ENCODE peak calls at places on chromosomes 3 and 15, in ten cellular contexts. One of them, this sample, is unnamed.
A peak's percentile ranks its signal among the peaks of the same experiment; 100 is the strongest.

GRCh38 chr3:44292947-44293346 is 45.6 kb upstream of the TCAIM start:
- DNase-seq in LNCaP clone FGC: peak; percentile 84
- DNase-seq in lung: no peak
- DNase-seq in brain microvascular endothelial cell: no peak
- DNase-seq in fibroblast of the aortic adventitia: no peak
- DNase-seq in spleen: no peak
- DNase-seq in bronchial epithelial cell: no peak
- DNase-seq in astrocyte of the cerebellum: no peak
- DNase-seq in MM.1S: no peak
- DNase-seq in epithelial cell of esophagus: no peak
- DNase-seq in this sample: no peak

GRCh38 chr3:132284756-132285619 is 32.2 kb upstream of the ACP3 start:
- DNase-seq in LNCaP clone FGC: no peak
- DNase-seq in lung: no peak
- DNase-seq in brain microvascular endothelial cell: no peak
- DNase-seq in fibroblast of the aortic adventitia: no peak
- DNase-seq in spleen: no peak
- DNase-seq in bronchial epithelial cell: no peak
- DNase-seq in astrocyte of the cerebellum: no peak
- DNase-seq in MM.1S: no peak
- DNase-seq in epithelial cell of esophagus: no peak
- DNase-seq in this sample: no peak

GRCh38 chr3:9862391-9863235 is 17.4 kb downstream of the CIDEC start:
- DNase-seq in LNCaP clone FGC: no peak
- DNase-seq in lung: peak; percentile 47
- DNase-seq in brain microvascular endothelial cell: no peak
- DNase-seq in fibroblast of the aortic adventitia: no peak
- DNase-seq in spleen: peak; percentile 84
- DNase-seq in bronchial epithelial cell: no peak
- DNase-seq in astrocyte of the cerebellum: no peak
- DNase-seq in MM.1S: no peak
- DNase-seq in epithelial cell of esophagus: no peak
- DNase-seq in this sample: peak; percentile 28

GRCh38 chr15:27725733-27726132 is 373.4 kb downstream of the OCA2 start:
- DNase-seq in LNCaP clone FGC: peak; percentile 6
- DNase-seq in lung: no peak
- DNase-seq in brain microvascular endothelial cell: no peak
- DNase-seq in fibroblast of the aortic adventitia: no peak
- DNase-seq in spleen: no peak
- DNase-seq in bronchial epithelial cell: no peak
- DNase-seq in astrocyte of the cerebellum: no peak
- DNase-seq in MM.1S: no peak
- DNase-seq in epithelial cell of esophagus: no peak
- DNase-seq in this sample: no peak

GRCh38 chr3:21839181-21839580 is 88.2 kb upstream of the ZNF385D start:
- DNase-seq in LNCaP clone FGC: no peak
- DNase-seq in lung: no peak
- DNase-seq in brain microvascular endothelial cell: no peak
- DNase-seq in fibroblast of the aortic adventitia: no peak
- DNase-seq in spleen: no peak
- DNase-seq in bronchial epithelial cell: no peak
- DNase-seq in astrocyte of the cerebellum: peak; percentile 12
- DNase-seq in MM.1S: no peak
- DNase-seq in epithelial cell of esophagus: no peak
- DNase-seq in this sample: peak; percentile 75

GRCh38 chr15:29337156-29337959 is 67.7 kb upstream of the NSMCE3 start:
- DNase-seq in LNCaP clone FGC: peak; percentile 89
- DNase-seq in lung: no peak
- DNase-seq in brain microvascular endothelial cell: no peak
- DNase-seq in fibroblast of the aortic adventitia: peak; percentile 63
- DNase-seq in spleen: no peak
- DNase-seq in bronchial epithelial cell: peak; percentile 10
- DNase-seq in astrocyte of the cerebellum: peak; percentile 61
- DNase-seq in MM.1S: no peak
- DNase-seq in epithelial cell of esophagus: no peak
- DNase-seq in this sample: peak; percentile 46

GRCh38 chr15:88255496-88256171 is 905 bp downstream of the NTRK3 start:
- DNase-seq in LNCaP clone FGC: no peak
- DNase-seq in lung: no peak
- DNase-seq in brain microvascular endothelial cell: peak; percentile 1
- DNase-seq in fibroblast of the aortic adventitia: peak; percentile 65
- DNase-seq in spleen: no peak
- DNase-seq in bronchial epithelial cell: no peak
- DNase-seq in astrocyte of the cerebellum: no peak
- DNase-seq in MM.1S: peak; percentile 50
- DNase-seq in epithelial cell of esophagus: peak; percentile 53
- DNase-seq in this sample: peak; percentile 43

GRCh38 chr15:95843241-95843851 is 487.2 kb upstream of the NR2F2 start:
- DNase-seq in LNCaP clone FGC: no peak
- DNase-seq in lung: no peak
- DNase-seq in brain microvascular endothelial cell: peak; percentile 68
- DNase-seq in fibroblast of the aortic adventitia: peak; percentile 61
- DNase-seq in spleen: no peak
- DNase-seq in bronchial epithelial cell: no peak
- DNase-seq in astrocyte of the cerebellum: peak; percentile 96
- DNase-seq in MM.1S: peak; percentile 40
- DNase-seq in epithelial cell of esophagus: no peak
- DNase-seq in this sample: peak; percentile 61

GRCh38 chr3:172311217-172311616 is 137.0 kb downstream of the GHSR start:
- DNase-seq in LNCaP clone FGC: no peak
- DNase-seq in lung: no peak
- DNase-seq in brain microvascular endothelial cell: no peak
- DNase-seq in fibroblast of the aortic adventitia: no peak
- DNase-seq in spleen: no peak
- DNase-seq in bronchial epithelial cell: no peak
- DNase-seq in astrocyte of the cerebellum: no peak
- DNase-seq in MM.1S: no peak
- DNase-seq in epithelial cell of esophagus: no peak
- DNase-seq in this sample: no peak

GRCh38 chr3:172309741-172310140 is 138.5 kb downstream of the GHSR start:
- DNase-seq in LNCaP clone FGC: no peak
- DNase-seq in lung: no peak
- DNase-seq in brain microvascular endothelial cell: no peak
- DNase-seq in fibroblast of the aortic adventitia: no peak
- DNase-seq in spleen: no peak
- DNase-seq in bronchial epithelial cell: no peak
- DNase-seq in astrocyte of the cerebellum: no peak
- DNase-seq in MM.1S: no peak
- DNase-seq in epithelial cell of esophagus: no peak
- DNase-seq in this sample: no peak

GRCh38 chr3:172309059-172309458 is 139.2 kb downstream of the GHSR start:
- DNase-seq in LNCaP clone FGC: no peak
- DNase-seq in lung: no peak
- DNase-seq in brain microvascular endothelial cell: no peak
- DNase-seq in fibroblast of the aortic adventitia: no peak
- DNase-seq in spleen: no peak
- DNase-seq in bronchial epithelial cell: no peak
- DNase-seq in astrocyte of the cerebellum: no peak
- DNase-seq in MM.1S: no peak
- DNase-seq in epithelial cell of esophagus: no peak
- DNase-seq in this sample: no peak

GRCh38 chr3:172312006-172312405 is 136.2 kb downstream of the GHSR start:
- DNase-seq in LNCaP clone FGC: no peak
- DNase-seq in lung: no peak
- DNase-seq in brain microvascular endothelial cell: no peak
- DNase-seq in fibroblast of the aortic adventitia: peak; percentile 33
- DNase-seq in spleen: no peak
- DNase-seq in bronchial epithelial cell: no peak
- DNase-seq in astrocyte of the cerebellum: no peak
- DNase-seq in MM.1S: no peak
- DNase-seq in epithelial cell of esophagus: no peak
- DNase-seq in this sample: peak; percentile 93

DNA sequence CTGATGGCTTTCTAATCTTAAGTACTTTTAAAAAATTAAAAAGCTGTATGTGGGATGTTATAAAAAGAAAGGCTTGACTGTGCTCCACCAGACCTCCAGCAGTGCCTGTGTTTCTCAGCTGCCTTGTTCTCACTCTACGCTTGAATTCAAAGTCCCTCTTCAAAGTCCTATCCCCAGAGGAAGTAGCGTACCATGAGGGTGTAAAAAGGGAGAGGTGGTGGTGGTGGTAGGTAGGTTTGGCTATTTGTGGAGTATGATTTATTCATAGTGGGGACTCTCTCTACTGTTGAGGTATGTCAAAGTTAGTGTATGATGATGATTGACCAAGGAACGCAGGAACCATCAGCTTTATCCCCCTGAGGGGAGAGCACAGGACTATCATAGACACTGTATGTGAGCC is 137.9 kb downstream of the GHSR start:
- DNase-seq in LNCaP clone FGC: no peak
- DNase-seq in lung: no peak
- DNase-seq in brain microvascular endothelial cell: no peak
- DNase-seq in fibroblast of the aortic adventitia: no peak
- DNase-seq in spleen: no peak
- DNase-seq in bronchial epithelial cell: no peak
- DNase-seq in astrocyte of the cerebellum: no peak
- DNase-seq in MM.1S: no peak
- DNase-seq in epithelial cell of esophagus: no peak
- DNase-seq in this sample: no peak
- TF ChIP-seq CTCF in LNCaP clone FGC: no peak
- TF ChIP-seq CTCF in lung: no peak
- TF ChIP-seq CTCF in brain microvascular endothelial cell: no peak
- TF ChIP-seq CTCF in fibroblast of the aortic adventitia: no peak
- TF ChIP-seq CTCF in spleen: no peak
- TF ChIP-seq CTCF in bronchial epithelial cell: no peak
- TF ChIP-seq CTCF in astrocyte of the cerebellum: no peak
- TF ChIP-seq CTCF in MM.1S: no peak
- TF ChIP-seq CTCF in epithelial cell of esophagus: no peak
- TF ChIP-seq CTCF in this sample: no peak

GRCh38 chr3:185930393-185931107 is 7.3 kb downstream of the TRA2B start:
- DNase-seq in LNCaP clone FGC: no peak
- DNase-seq in lung: no peak
- DNase-seq in brain microvascular endothelial cell: peak; percentile 31
- DNase-seq in fibroblast of the aortic adventitia: no peak
- DNase-seq in spleen: no peak
- DNase-seq in bronchial epithelial cell: no peak
- DNase-seq in astrocyte of the cerebellum: no peak
- DNase-seq in MM.1S: no peak
- DNase-seq in epithelial cell of esophagus: no peak
- DNase-seq in this sample: peak; percentile 28
- H3K4me3 ChIP-seq in LNCaP clone FGC: no peak overlapping the region
- H3K4me3 ChIP-seq in lung: no peak overlapping the region
- H3K4me3 ChIP-seq in brain microvascular endothelial cell: peak overlapping the region; percentile 21
- H3K4me3 ChIP-seq in fibroblast of the aortic adventitia: no peak overlapping the region
- H3K4me3 ChIP-seq in spleen: peak overlapping the region; percentile 80
- H3K4me3 ChIP-seq in bronchial epithelial cell: no peak overlapping the region
- H3K4me3 ChIP-seq in astrocyte of the cerebellum: no peak overlapping the region
- H3K4me3 ChIP-seq in MM.1S: peak overlapping the region; percentile 3
- H3K4me3 ChIP-seq in epithelial cell of esophagus: no peak overlapping the region
- H3K4me3 ChIP-seq in this sample: no peak overlapping the region

DNA sequence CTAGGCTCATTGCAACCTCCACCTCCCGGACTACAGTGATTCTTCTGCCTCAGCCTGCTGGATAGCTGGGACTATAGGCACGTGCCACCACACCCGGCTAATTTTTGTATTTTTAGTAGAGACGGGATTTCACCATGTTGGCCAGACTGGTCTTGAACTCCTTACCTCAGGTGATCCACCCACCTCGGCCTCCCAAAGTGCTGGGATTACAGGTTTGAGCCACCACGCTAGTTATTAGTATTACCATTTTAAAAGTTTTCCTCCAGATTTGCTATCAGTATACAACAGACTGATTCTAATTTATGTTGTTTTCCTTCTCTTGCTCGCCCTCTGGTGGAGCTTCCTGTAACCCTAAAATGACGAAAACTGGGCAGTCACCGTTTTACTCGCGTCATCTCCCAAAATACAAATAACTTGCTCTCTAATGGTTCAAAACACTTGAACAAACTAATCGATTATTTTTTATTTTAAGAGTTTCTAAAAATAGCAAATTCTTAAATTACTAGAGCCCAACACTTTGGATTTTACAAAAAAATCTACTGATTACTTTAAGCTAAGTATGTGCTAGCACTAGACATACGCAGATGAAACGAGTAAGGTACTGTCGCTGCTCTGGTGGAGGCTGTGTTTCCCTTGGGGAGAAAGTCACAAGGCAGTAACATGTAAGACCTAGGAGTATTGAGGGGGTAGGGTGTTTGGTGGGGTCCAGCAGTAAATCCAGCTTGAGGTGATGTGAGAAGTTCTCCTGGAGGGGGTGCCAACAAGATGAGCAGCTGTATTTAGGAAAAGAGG is 203.3 kb downstream of the MBNL1 start:
- DNase-seq in LNCaP clone FGC: peak; percentile 21
- DNase-seq in lung: peak; percentile 46
- DNase-seq in brain microvascular endothelial cell: peak; percentile 61
- DNase-seq in fibroblast of the aortic adventitia: peak; percentile 79
- DNase-seq in spleen: no peak
- DNase-seq in bronchial epithelial cell: peak; percentile 50
- DNase-seq in astrocyte of the cerebellum: peak; percentile 34
- DNase-seq in MM.1S: peak; percentile 32
- DNase-seq in epithelial cell of esophagus: peak; percentile 60
- DNase-seq in this sample: peak; percentile 59
- TF ChIP-seq CTCF in LNCaP clone FGC: peak; percentile 81
- TF ChIP-seq CTCF in lung: peak; percentile 61
- TF ChIP-seq CTCF in brain microvascular endothelial cell: peak; percentile 78
- TF ChIP-seq CTCF in fibroblast of the aortic adventitia: peak; percentile 75
- TF ChIP-seq CTCF in spleen: peak; percentile 54
- TF ChIP-seq CTCF in bronchial epithelial cell: peak; percentile 50
- TF ChIP-seq CTCF in astrocyte of the cerebellum: peak; percentile 62
- TF ChIP-seq CTCF in MM.1S: peak; percentile 51
- TF ChIP-seq CTCF in epithelial cell of esophagus: peak; percentile 70
- TF ChIP-seq CTCF in this sample: peak; percentile 77

GRCh38 chr3:159764211-159765024 is 224.2 kb upstream of the IL12A start:
- DNase-seq in LNCaP clone FGC: no peak
- DNase-seq in lung: no peak
- DNase-seq in brain microvascular endothelial cell: peak; percentile 70
- DNase-seq in fibroblast of the aortic adventitia: peak; percentile 75
- DNase-seq in spleen: peak; percentile 77
- DNase-seq in bronchial epithelial cell: peak; percentile 64
- DNase-seq in astrocyte of the cerebellum: no peak
- DNase-seq in MM.1S: no peak
- DNase-seq in epithelial cell of esophagus: peak; percentile 75
- DNase-seq in this sample: peak; percentile 86

GRCh38 chr3:159765025-159765859 is 223.4 kb upstream of the IL12A start:
- DNase-seq in LNCaP clone FGC: no peak
- DNase-seq in lung: peak; percentile 71
- DNase-seq in brain microvascular endothelial cell: peak; percentile 99
- DNase-seq in fibroblast of the aortic adventitia: peak; percentile 98
- DNase-seq in spleen: no peak
- DNase-seq in bronchial epithelial cell: peak; percentile 98
- DNase-seq in astrocyte of the cerebellum: peak; percentile 96
- DNase-seq in MM.1S: no peak
- DNase-seq in epithelial cell of esophagus: peak; percentile 98
- DNase-seq in this sample: peak; percentile 99

GRCh38 chr3:159763466-159764210 is 225.0 kb upstream of the IL12A start:
- DNase-seq in LNCaP clone FGC: no peak
- DNase-seq in lung: peak; percentile 75
- DNase-seq in brain microvascular endothelial cell: peak; percentile 91
- DNase-seq in fibroblast of the aortic adventitia: peak; percentile 78
- DNase-seq in spleen: peak; percentile 83
- DNase-seq in bronchial epithelial cell: peak; percentile 67
- DNase-seq in astrocyte of the cerebellum: no peak
- DNase-seq in MM.1S: peak; percentile 83
- DNase-seq in epithelial cell of esophagus: peak; percentile 86
- DNase-seq in this sample: peak; percentile 83

GRCh38 chr3:159766563-159767185 is 222.0 kb upstream of the IL12A start:
- DNase-seq in LNCaP clone FGC: no peak
- DNase-seq in lung: no peak
- DNase-seq in brain microvascular endothelial cell: peak; percentile 55
- DNase-seq in fibroblast of the aortic adventitia: peak; percentile 54
- DNase-seq in spleen: no peak
- DNase-seq in bronchial epithelial cell: peak; percentile 46
- DNase-seq in astrocyte of the cerebellum: no peak
- DNase-seq in MM.1S: peak; percentile 26
- DNase-seq in epithelial cell of esophagus: peak; percentile 57
- DNase-seq in this sample: peak; percentile 60

GRCh38 chr3:159765860-159766294 is 222.8 kb upstream of the IL12A start:
- DNase-seq in LNCaP clone FGC: no peak
- DNase-seq in lung: no peak
- DNase-seq in brain microvascular endothelial cell: no peak
- DNase-seq in fibroblast of the aortic adventitia: no peak
- DNase-seq in spleen: no peak
- DNase-seq in bronchial epithelial cell: peak; percentile 94
- DNase-seq in astrocyte of the cerebellum: no peak
- DNase-seq in MM.1S: no peak
- DNase-seq in epithelial cell of esophagus: peak; percentile 91
- DNase-seq in this sample: no peak
- H3K4me3 ChIP-seq in LNCaP clone FGC: no peak overlapping the region
- H3K4me3 ChIP-seq in lung: peak overlapping the region; percentile 84
- H3K4me3 ChIP-seq in brain microvascular endothelial cell: peak overlapping the region; percentile 83
- H3K4me3 ChIP-seq in fibroblast of the aortic adventitia: peak overlapping the region; percentile 70
- H3K4me3 ChIP-seq in spleen: peak overlapping the region; percentile 73
- H3K4me3 ChIP-seq in bronchial epithelial cell: peak overlapping the region; percentile 66
- H3K4me3 ChIP-seq in astrocyte of the cerebellum: peak overlapping the region; percentile 71
- H3K4me3 ChIP-seq in MM.1S: no peak overlapping the region
- H3K4me3 ChIP-seq in epithelial cell of esophagus: peak overlapping the region; percentile 61
- H3K4me3 ChIP-seq in this sample: peak overlapping the region; percentile 85